ENCODE peak calls at places on chromosomes 12 and 14, in six cellular contexts. P is amniotic epithelial cell, I is T-helper 9 cell, R is mammary epithelial cell, M is dorsolateral prefrontal cortex, K is T-helper 2 cell. L is an unnamed sample.

GRCh38 chr14:63905370-63905769 is 52.6 kb downstream of the SYNE2 start:
- DNase-seq in P (no peak), I (no peak), R (no peak), M (no peak), K (no peak), L (no peak)

GRCh38 chr12:104974626-104975290 is 11.4 kb upstream of the NOPCHAP1 start:
- DNase-seq in P (peak; percentile 30), I (no peak), R (peak; percentile 72), M (no peak), K (no peak), L (peak; percentile 90)

GRCh38 chr12:129312048-129312447 is 458.8 kb downstream of the GLT1D1 start:
- DNase-seq in P (no peak), I (no peak), R (no peak), M (no peak), K (no peak), L (no peak)

GRCh38 chr14:68000516-68000915 is 180.9 kb downstream of the RAD51B start:
- DNase-seq in P (no peak), I (no peak), R (no peak), M (no peak), K (no peak), L (no peak)

GRCh38 chr12:114740448-114740847 is 56.5 kb upstream of the TBX3 start:
- DNase-seq in P (no peak), I (no peak), R (no peak), M (no peak), K (no peak), L (no peak)

GRCh38 chr14:63345826-63346225 is 27.1 kb upstream of the GPHB5 start:
- DNase-seq in P (no peak), I (no peak), R (no peak), M (no peak), K (no peak), L (no peak)

GRCh38 chr12:48750769-48751356 is 34.4 kb upstream of the CCNT1 start:
- DNase-seq in P (peak; percentile 8), I (no peak), R (peak; percentile 56), M (no peak), K (no peak), L (no peak)

GRCh38 chr12:56028511-56029165 is 7.8 kb downstream of the IKZF4 start:
- DNase-seq in P (peak; percentile 48), I (no peak), R (peak; percentile 14), M (no peak), K (no peak), L (no peak)

GRCh38 chr12:3646561-3647241 is 106.2 kb downstream of the CRACR2A start:
- DNase-seq in P (no peak), I (no peak), R (peak; percentile 29), M (no peak), K (no peak), L (no peak)

GRCh38 chr14:100839573-100840175 is 13.8 kb downstream of the MEG3 start:
- DNase-seq in P (no peak), I (no peak), R (no peak), M (no peak), K (no peak), L (no peak)

GRCh38 chr12:131233737-131234474 is 280.2 kb downstream of the ADGRD1 start:
- DNase-seq in P (no peak), I (no peak), R (no peak), M (no peak), K (no peak), L (no peak)

GRCh38 chr14:103541944-103542544 is 13.0 kb downstream of the TRMT61A start:
- DNase-seq in P (no peak), I (no peak), R (no peak), M (no peak), K (no peak), L (no peak)

GRCh38 chr12:54956818-54957641 is 27.5 kb downstream of the TESPA1 start:
- DNase-seq in P (no peak), I (no peak), R (no peak), M (no peak), K (no peak), L (no peak)

GRCh38 chr14:32370720-32371119 is 41.6 kb downstream of the AKAP6 start:
- DNase-seq in P (peak; percentile 76), I (no peak), R (peak; percentile 86), M (no peak), K (no peak), L (no peak)

GRCh38 chr14:20631023-20631820 is 10.3 kb downstream of the OR6S1 start:
- DNase-seq in P (peak; percentile 47), I (peak; percentile 52), R (peak; percentile 49), M (peak; percentile 65), K (no peak), L (peak; percentile 42)

GRCh38 chr14:55255979-55256378 is 15.2 kb upstream of the FBXO34 start:
- DNase-seq in P (no peak), I (no peak), R (no peak), M (no peak), K (no peak), L (no peak)

GRCh38 chr14:42192659-42193425 is 586.2 kb downstream of the LRFN5 start:
- DNase-seq in P (peak; percentile 94), I (no peak), R (peak; percentile 66), M (no peak), K (no peak), L (no peak)

GRCh38 chr14:68176687-68177086 is 357.1 kb downstream of the RAD51B start:
- DNase-seq in P (no peak), I (no peak), R (no peak), M (no peak), K (no peak), L (no peak)

GRCh38 chr14:29310757-29311156 is 544.2 kb downstream of the FOXG1 start:
- DNase-seq in P (peak; percentile 67), I (no peak), R (no peak), M (no peak), K (no peak), L (no peak)

GRCh38 chr14:36660736-36661505 is 739 bp upstream of the PAX9 start:
- DNase-seq in P (no peak), I (no peak), R (no peak), M (no peak), K (no peak), L (peak; percentile 11)

GRCh38 chr14:72433511-72433910 is 460.4 kb downstream of the DPF3 start:
- DNase-seq in P (peak; percentile 30), I (no peak), R (peak; percentile 25), M (no peak), K (no peak), L (no peak)

GRCh38 chr14:70884595-70885342 is 22.5 kb upstream of the PCNX1 start:
- DNase-seq in P (no peak), I (no peak), R (peak; percentile 65), M (no peak), K (no peak), L (no peak)

GRCh38 chr14:100906420-100906819 is 2.9 kb upstream of the RTL1 start:
- DNase-seq in P (no peak), I (no peak), R (no peak), M (no peak), K (no peak), L (no peak)

GRCh38 chr14:34040765-34041164 is 89.9 kb upstream of the EGLN3 start:
- DNase-seq in P (no peak), I (no peak), R (no peak), M (no peak), K (no peak), L (no peak)

GRCh38 chr14:62436256-62436655 is 609.0 kb downstream of the KCNH5 start:
- DNase-seq in P (no peak), I (no peak), R (peak; percentile 58), M (no peak), K (no peak), L (no peak)

GRCh38 chr14:66009104-66009503 is 477.1 kb upstream of the CCDC196 start:
- DNase-seq in P (peak; percentile 100), I (no peak), R (peak; percentile 57), M (no peak), K (no peak), L (no peak)

GRCh38 chr14:59161571-59162175 is 26.8 kb upstream of the DAAM1 start:
- DNase-seq in P (peak; percentile 85), I (no peak), R (peak; percentile 32), M (no peak), K (no peak), L (no peak)

GRCh38 chr12:114430306-114430705 is 24.4 kb upstream of the TBX5 start:
- DNase-seq in P (peak; percentile 29), I (no peak), R (no peak), M (no peak), K (no peak), L (peak; percentile 15)

GRCh38 chr14:75979641-75980422 is 2.0 kb downstream of the TGFB3 start:
- DNase-seq in P (no peak), I (no peak), R (no peak), M (no peak), K (no peak), L (no peak)

GRCh38 chr12:45611495-45611894 is 118.0 kb upstream of the ARID2 start:
- DNase-seq in P (no peak), I (no peak), R (no peak), M (no peak), K (no peak), L (no peak)

GRCh38 chr14:92847220-92848148 is 53.4 kb downstream of the GOLGA5 start:
- DNase-seq in P (no peak), I (no peak), R (no peak), M (no peak), K (no peak), L (no peak)

GRCh38 chr12:74337951-74338350 is 199.7 kb upstream of the ATXN7L3B start:
- DNase-seq in P (peak; percentile 10), I (no peak), R (peak; percentile 66), M (no peak), K (no peak), L (no peak)

GRCh38 chr12:6200266-6201198 is at the start of gene CD9:
- DNase-seq in P (no peak), I (no peak), R (peak; percentile 71), M (no peak), K (no peak), L (peak; percentile 89)

GRCh38 chr14:73741386-73741875 is 27.2 kb upstream of the PNMA1 start:
- DNase-seq in P (peak; percentile 73), I (peak; percentile 60), R (peak; percentile 72), M (no peak), K (peak; percentile 62), L (no peak)

GRCh38 chr12:116241157-116241772 is 36.2 kb downstream of the MED13L start:
- DNase-seq in P (peak; percentile 58), I (no peak), R (peak; percentile 70), M (no peak), K (no peak), L (no peak)

L was measured in RPMI8226.